ENCODE peak calls at places on chromosomes 11 and 22, in four cellular contexts. X is natural killer cell; A is activated naive CD8-positive, alpha-beta T cell treated with anti-CD3 and anti-CD28 coated beads, Interleukin-2, amount 50 U/mL, for 24 hours; W is left lung. D is an unnamed sample.

GRCh38 chr22:32643246-32643645 is 158.3 kb upstream of the TIMP3 start:
- ATAC-seq in A (no peak), X (no peak), W (no peak), D (no peak)

GRCh38 chr11:61155312-61155711 is 5.9 kb downstream of the VPS37C start:
- ATAC-seq in X (no peak), W (no peak), A (no peak), D (no peak)

GRCh38 chr11:86812981-86813380 is 12.6 kb downstream of the PRSS23 start:
- ATAC-seq in W (no peak), X (no peak), A (no peak), D (peak)

GRCh38 chr22:31082606-31083376 is 1.7 kb downstream of the SMTN start:
- ATAC-seq in W (no peak), X (no peak), A (no peak), D (no peak)

GRCh38 chr22:32622762-32623147 is 148.1 kb downstream of the FBXO7 start:
- ATAC-seq in A (no peak), X (no peak), W (no peak), D (no peak)

GRCh38 chr11:110339456-110339855 is 43.0 kb upstream of the RDX start:
- ATAC-seq in X (no peak), A (peak), W (no peak), D (peak)

GRCh38 chr11:128328955-128329551 is 258.3 kb downstream of the ETS1 start:
- ATAC-seq in A (no peak), W (peak), X (no peak), D (peak)

GRCh38 chr11:34245043-34245442 is 112.8 kb downstream of the ABTB2 start:
- ATAC-seq in A (peak), W (no peak), X (no peak), D (peak)

GRCh38 chr11:6882747-6883146 is 6.3 kb downstream of the OR10A4 start:
- ATAC-seq in A (no peak), X (no peak), W (no peak), D (no peak)

GRCh38 chr11:94193288-94193687 is 64.6 kb downstream of the PANX1 start:
- ATAC-seq in X (no peak), A (no peak), W (no peak), D (no peak)

GRCh38 chr11:95720219-95720618 is 69.4 kb downstream of the FAM76B start:
- ATAC-seq in W (no peak), A (no peak), X (peak), D (no peak)

GRCh38 chr11:102446606-102447005 is 6.0 kb downstream of the TMEM123 start:
- ATAC-seq in A (no peak), X (no peak), W (no peak), D (no peak)

GRCh38 chr11:47448566-47449427 is at the start of gene RAPSN:
- ATAC-seq in W (no peak), X (no peak), A (no peak), D (no peak)

GRCh38 chr11:59782080-59782479 is 26.9 kb downstream of the STX3 start:
- ATAC-seq in W (no peak), X (no peak), A (no peak), D (no peak)

GRCh38 chr11:69009441-69010211 is 3.4 kb downstream of the MRGPRF start:
- ATAC-seq in X (no peak), A (no peak), W (no peak), D (no peak)

GRCh38 chr11:100647861-100648260 is 39.2 kb upstream of the ARHGAP42 start:
- ATAC-seq in X (no peak), W (no peak), A (no peak), D (no peak)

GRCh38 chr22:25131198-25131887 is 68.3 kb upstream of the CRYBB3 start:
- ATAC-seq in A (no peak), X (no peak), W (no peak), D (no peak)

GRCh38 chr11:71369411-71369810 is 78.8 kb downstream of the DHCR7 start:
- ATAC-seq in X (no peak), W (no peak), A (no peak), D (no peak)

GRCh38 chr11:68398870-68399865 is 61.4 kb upstream of the PPP6R3 start:
- ATAC-seq in A (no peak), W (peak), X (no peak), D (no peak)

GRCh38 chr11:96260526-96260925 is 82.5 kb downstream of the MAML2 start:
- ATAC-seq in W (no peak), A (no peak), X (no peak), D (no peak)

GRCh38 chr11:30489513-30489912 is 96.6 kb downstream of the MPPED2 start:
- ATAC-seq in A (no peak), W (no peak), X (no peak), D (no peak)

GRCh38 chr11:66907751-66908173 is 50.4 kb downstream of the PC start:
- ATAC-seq in W (no peak), A (no peak), X (no peak), D (no peak)

GRCh38 chr11:95413021-95413420 is 182.0 kb upstream of the SESN3 start:
- ATAC-seq in W (no peak), X (no peak), A (no peak), D (no peak)

GRCh38 chr22:36739185-36739584 is 35.6 kb upstream of the CACNG2 start:
- ATAC-seq in X (no peak), W (no peak), A (no peak), D (no peak)

GRCh38 chr11:36333897-36334296 is 37.8 kb downstream of the PRR5L start:
- ATAC-seq in W (no peak), A (no peak), X (peak), D (peak)

GRCh38 chr11:124900464-124900863 is 2.8 kb upstream of the ROBO4 start:
- ATAC-seq in X (no peak), W (peak), A (no peak), D (no peak)

GRCh38 chr11:69049490-69049867 is 747 bp downstream of the TPCN2 start:
- ATAC-seq in X (no peak), A (peak), W (peak), D (no peak)

GRCh38 chr22:20236052-20236717 is 31.9 kb downstream of the RTN4R start:
- ATAC-seq in W (no peak), A (no peak), X (no peak), D (no peak)

GRCh38 chr11:35236667-35237003 is 97.7 kb downstream of the CD44 start:
- ATAC-seq in A (no peak), W (peak), X (no peak), D (no peak)

GRCh38 chr11:569273-569885 is 6.9 kb upstream of the PHRF1 start:
- ATAC-seq in A (no peak), W (no peak), X (no peak), D (no peak)

GRCh38 chr11:44257338-44258189 is 52.4 kb downstream of the ALX4 start:
- ATAC-seq in W (no peak), X (no peak), A (no peak), D (no peak)

GRCh38 chr11:13140028-13140870 is 131.1 kb downstream of the RASSF10 start:
- ATAC-seq in A (peak), W (peak), X (no peak), D (no peak)

GRCh38 chr11:44018127-44018521 is 29.7 kb upstream of the ACCSL start:
- ATAC-seq in W (peak), X (no peak), A (peak), D (no peak)

GRCh38 chr11:111976614-111977140 is 39.5 kb downstream of the DIXDC1 start:
- ATAC-seq in A (no peak), X (no peak), W (peak), D (no peak)

GRCh38 chr11:46686886-46687810 is 13.3 kb downstream of the ARHGAP1 start:
- ATAC-seq in X (no peak), A (no peak), W (peak), D (no peak)